ENCODE peak calls at places on chromosome 22, in four cellular contexts. O is prostate gland, H is BE2C, T is EH. Z is an unnamed sample.

GRCh38 chr22:31177420-31178162 is 17.6 kb downstream of the RNF185 start:
- DNase-seq in O (peak), H (no peak), T (peak), Z (no peak)

GRCh38 chr22:48138427-48138826 is 1376.0 kb downstream of the TBC1D22A start:
- DNase-seq in O (no peak), H (no peak), T (no peak), Z (no peak)

GRCh38 chr22:48100685-48101417 is 1338.4 kb downstream of the TBC1D22A start:
- DNase-seq in O (no peak), H (no peak), T (no peak), Z (no peak)

GRCh38 chr22:30390974-30391691 is 3.9 kb upstream of the RNF215 start:
- DNase-seq in O (peak), H (peak), T (peak), Z (peak)

GRCh38 chr22:22720724-22721261 is 76.4 kb downstream of the GGTLC2 start:
- DNase-seq in O (no peak), H (no peak), T (no peak), Z (peak)

GRCh38 chr22:37979782-37980181 is 4.6 kb downstream of the SOX10 start:
- DNase-seq in O (no peak), H (no peak), T (no peak), Z (no peak)

GRCh38 chr22:44595841-44596341 is 97.9 kb upstream of the RTL6 start:
- DNase-seq in O (no peak), H (peak), T (no peak), Z (no peak)

GRCh38 chr22:19817561-19818263 is 37.0 kb downstream of the GNB1L start:
- DNase-seq in O (no peak), H (no peak), T (no peak), Z (no peak)

GRCh38 chr22:18032455-18033101 is 8.2 kb upstream of the MICAL3 start:
- DNase-seq in O (no peak), H (no peak), T (peak), Z (no peak)

GRCh38 chr22:49184736-49185135 is 642.9 kb downstream of the BRD1 start:
- DNase-seq in O (no peak), H (no peak), T (no peak), Z (no peak)

GRCh38 chr22:44224166-44224565 is 43.4 kb downstream of the PARVG start:
- DNase-seq in O (no peak), H (no peak), T (peak), Z (no peak)

Z was measured in GM19239.